ENCODE peak calls at places on chromosomes 12 and 14, in four cellular contexts. One of them, this sample, is unnamed. For H3K27me3, the result is how much of the 10 kb centered on the place peaks cover.

GRCh38 chr12:64631197-64631596 is 20.9 kb downstream of the RASSF3 start:
- DNase-seq in SK-N-SH: no peak
- DNase-seq in H1: no peak
- DNase-seq in GM12878: no peak
- DNase-seq in this sample: no peak

GRCh38 chr12:55933158-55933798 is 2.3 kb downstream of the DGKA start:
- DNase-seq in SK-N-SH: no peak
- DNase-seq in H1: no peak
- DNase-seq in GM12878: no peak
- DNase-seq in this sample: no peak

GRCh38 chr12:80593766-80594165 is 113.7 kb upstream of the MYF6 start:
- DNase-seq in SK-N-SH: no peak
- DNase-seq in H1: no peak
- DNase-seq in GM12878: no peak
- DNase-seq in this sample: no peak

GRCh38 chr14:68541128-68541896 is 251.6 kb downstream of the ZFP36L1 start:
- DNase-seq in SK-N-SH: no peak
- DNase-seq in H1: no peak
- DNase-seq in GM12878: no peak
- DNase-seq in this sample: no peak

GRCh38 chr12:121858662-121859572 is at the start of gene HPD:
- DNase-seq in SK-N-SH: no peak
- DNase-seq in H1: no peak
- DNase-seq in GM12878: no peak
- DNase-seq in this sample: peak

GRCh38 chr12:23729354-23729753 is 220.1 kb downstream of the SOX5 start:
- DNase-seq in SK-N-SH: no peak
- DNase-seq in H1: no peak
- DNase-seq in GM12878: no peak
- DNase-seq in this sample: no peak

GRCh38 chr12:58645946-58646345 is 274.4 kb downstream of the LRIG3 start:
- DNase-seq in SK-N-SH: no peak
- DNase-seq in H1: no peak
- DNase-seq in GM12878: no peak
- DNase-seq in this sample: no peak

GRCh38 chr12:24947541-24948451 is 1.1 kb downstream of the BCAT1 start:
- DNase-seq in SK-N-SH: no peak
- DNase-seq in H1: no peak
- DNase-seq in GM12878: no peak
- DNase-seq in this sample: no peak

GRCh38 chr12:1662761-1663439 is 28.0 kb upstream of the ADIPOR2 start:
- DNase-seq in SK-N-SH: peak
- DNase-seq in H1: peak
- DNase-seq in GM12878: no peak
- DNase-seq in this sample: no peak

GRCh38 chr14:75258079-75258802 is 20.4 kb upstream of the FOS start:
- DNase-seq in SK-N-SH: no peak
- DNase-seq in H1: no peak
- DNase-seq in GM12878: no peak
- DNase-seq in this sample: no peak

GRCh38 chr14:56414231-56414630 is 165.4 kb upstream of the TMEM260 start:
- DNase-seq in SK-N-SH: no peak
- DNase-seq in H1: no peak
- DNase-seq in GM12878: no peak
- DNase-seq in this sample: no peak

GRCh38 chr14:68402525-68403101 is 390.3 kb downstream of the ZFP36L1 start:
- DNase-seq in SK-N-SH: no peak
- DNase-seq in H1: no peak
- DNase-seq in GM12878: no peak
- DNase-seq in this sample: no peak

GRCh38 chr14:85529803-85530574 is at the start of gene FLRT2:
- DNase-seq in SK-N-SH: no peak
- DNase-seq in H1: peak
- DNase-seq in GM12878: no peak
- DNase-seq in this sample: no peak

GRCh38 chr12:124007810-124008570 is 35.0 kb downstream of the ZNF664 start:
- DNase-seq in SK-N-SH: no peak
- DNase-seq in H1: no peak
- DNase-seq in GM12878: no peak
- DNase-seq in this sample: no peak
- H3K27me3 ChIP-seq in SK-N-SH: under half
- H3K27me3 ChIP-seq in H1: under half
- H3K27me3 ChIP-seq in GM12878: under half
- H3K27me3 ChIP-seq in this sample: under half

DNA sequence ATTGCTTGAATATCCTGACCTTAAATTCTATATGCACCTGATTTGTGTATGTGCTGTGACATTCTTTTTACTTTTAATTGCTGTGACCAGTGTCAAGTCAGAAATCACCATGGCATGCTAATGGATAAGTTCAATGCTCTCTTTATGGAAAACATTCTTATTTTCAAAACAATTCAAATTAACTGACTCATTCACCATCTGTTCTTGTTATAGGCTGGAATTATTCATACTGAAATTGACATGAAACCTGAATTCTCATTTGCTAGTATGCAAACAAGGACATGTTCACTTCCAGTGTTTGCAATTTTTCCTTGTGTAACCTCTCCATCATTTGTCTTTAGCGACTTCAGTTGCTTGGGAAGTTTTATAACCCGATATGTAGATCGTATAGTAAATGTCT is at the start of gene TAS2R30:
- DNase-seq in SK-N-SH: no peak
- DNase-seq in H1: no peak
- DNase-seq in GM12878: no peak
- DNase-seq in this sample: no peak
- TF ChIP-seq TCF12 in SK-N-SH: no peak
- TF ChIP-seq TCF12 in H1: no peak
- TF ChIP-seq TCF12 in GM12878: no peak
- TF ChIP-seq TCF12 in this sample: no peak

GRCh38 chr12:54412786-54413185 is 6.3 kb downstream of the ITGA5 start:
- DNase-seq in SK-N-SH: no peak
- DNase-seq in H1: peak
- DNase-seq in GM12878: no peak
- DNase-seq in this sample: no peak

GRCh38 chr12:54414191-54414525 is 4.9 kb downstream of the ITGA5 start:
- DNase-seq in SK-N-SH: no peak
- DNase-seq in H1: no peak
- DNase-seq in GM12878: no peak
- DNase-seq in this sample: no peak

GRCh38 chr12:54413284-54414190 is 5.5 kb downstream of the ITGA5 start:
- DNase-seq in SK-N-SH: no peak
- DNase-seq in H1: no peak
- DNase-seq in GM12878: no peak
- DNase-seq in this sample: no peak

GRCh38 chr12:54411398-54412241 is 7.4 kb downstream of the ITGA5 start:
- DNase-seq in SK-N-SH: no peak
- DNase-seq in H1: peak
- DNase-seq in GM12878: no peak
- DNase-seq in this sample: no peak

GRCh38 chr12:54412348-54412747 is 6.7 kb downstream of the ITGA5 start:
- DNase-seq in SK-N-SH: no peak
- DNase-seq in H1: peak
- DNase-seq in GM12878: no peak
- DNase-seq in this sample: no peak
- H3K9ac ChIP-seq in SK-N-SH: peak
- H3K9ac ChIP-seq in H1: no peak
- H3K9ac ChIP-seq in GM12878: no peak
- H3K9ac ChIP-seq in this sample: no peak

DNA sequence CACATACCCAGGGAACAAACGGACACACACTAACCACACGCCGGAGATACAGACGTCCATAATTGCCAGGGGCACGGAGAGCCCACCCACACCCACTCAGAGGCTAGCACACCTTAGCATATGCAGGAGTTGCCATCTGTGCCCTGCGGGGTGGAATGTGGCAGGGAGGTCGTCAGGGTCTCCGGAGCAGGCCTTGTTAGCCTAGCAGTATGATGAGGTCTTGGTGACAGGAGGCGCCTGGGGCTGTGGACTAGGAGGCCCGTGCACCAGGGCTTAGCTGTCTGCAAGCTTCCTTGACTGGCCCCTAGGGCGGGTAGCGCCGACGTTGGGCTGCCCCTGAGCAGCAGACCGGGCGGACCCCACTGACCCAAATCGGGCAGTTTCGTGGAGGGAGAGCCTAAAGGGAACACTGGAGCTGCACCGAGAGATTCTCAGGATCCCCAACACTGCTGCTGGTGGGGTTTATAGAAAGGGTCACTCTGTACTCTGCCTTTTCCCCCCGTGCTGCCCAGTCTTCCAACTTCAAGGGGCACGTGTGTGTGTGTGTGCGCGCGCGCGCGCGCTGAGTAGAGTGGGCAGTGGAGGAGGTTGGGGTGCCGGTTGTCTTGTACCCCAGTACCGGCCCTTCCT is 9.9 kb downstream of the STAC3 start:
- DNase-seq in SK-N-SH: peak
- DNase-seq in H1: peak
- DNase-seq in GM12878: no peak
- DNase-seq in this sample: no peak
- H3K27me3 ChIP-seq in SK-N-SH: under half
- H3K27me3 ChIP-seq in H1: half or more
- H3K27me3 ChIP-seq in GM12878: under half
- H3K27me3 ChIP-seq in this sample: half or more

GRCh38 chr12:12272869-12273268 is 6.0 kb upstream of the LRP6 start:
- DNase-seq in SK-N-SH: no peak
- DNase-seq in H1: no peak
- DNase-seq in GM12878: no peak
- DNase-seq in this sample: no peak
- TF ChIP-seq TCF12 in SK-N-SH: no peak
- TF ChIP-seq TCF12 in H1: no peak
- TF ChIP-seq TCF12 in GM12878: no peak
- TF ChIP-seq TCF12 in this sample: no peak

This sample was measured in HepG2.